ENCODE peak calls at places on chromosomes 7 and 10, in four cellular contexts. E is activated T-cell treated with anti-CD3 and anti-CD28 coated beads for 48 hours, C is neural progenitor cell, X is PC-9. H is an unnamed sample.

GRCh38 chr10:114420811-114421485 is 16.6 kb upstream of the AFAP1L2 start:
- DNase-seq in X (peak), C (no peak), E (no peak), H (peak)

GRCh38 chr10:44650576-44651394 is 260.4 kb upstream of the TMEM72 start:
- DNase-seq in C (no peak), E (no peak), X (no peak), H (no peak)

GRCh38 chr10:106935978-106936451 is 228.5 kb downstream of the SORCS1 start:
- DNase-seq in C (no peak), X (no peak), E (no peak), H (no peak)

GRCh38 chr10:4351723-4352565 is 474.1 kb upstream of the AKR1E2 start:
- DNase-seq in E (no peak), X (no peak), C (no peak), H (peak)

GRCh38 chr7:16918288-16918895 is 36.6 kb upstream of the AGR3 start:
- DNase-seq in C (peak), X (no peak), E (no peak), H (peak)

GRCh38 chr10:73289958-73290357 is 37.5 kb upstream of the MRPS16 start:
- DNase-seq in E (no peak), C (no peak), X (no peak), H (no peak)

GRCh38 chr10:70222340-70222794 is 10.9 kb downstream of the PPA1 start:
- DNase-seq in X (peak), C (no peak), E (no peak), H (peak)

GRCh38 chr7:45407730-45408406 is 166.3 kb upstream of the ADCY1 start:
- DNase-seq in C (peak), E (no peak), X (no peak), H (no peak)

GRCh38 chr7:45054442-45054841 is 34.3 kb downstream of the NACAD start:
- DNase-seq in E (no peak), C (no peak), X (no peak), H (no peak)

GRCh38 chr7:139914306-139914747 is 85.3 kb downstream of the TBXAS1 start:
- DNase-seq in E (no peak), X (no peak), C (no peak), H (no peak)

GRCh38 chr10:119253433-119254174 is 46.2 kb downstream of the GRK5 start:
- DNase-seq in C (peak), X (peak), E (peak), H (peak)

H was measured in renal cortical epithelial cell.